ENCODE peak calls at places on chromosomes 16 and 17, in five cellular contexts. One of them, this sample, is unnamed. For H3K9me3, H3K27me3 and H3K4me1, the result is how much of the 10 kb centered on the place peaks cover.

GRCh38 chr17:17384961-17385360 is 81.8 kb downstream of the NT5M start:
- DNase-seq in mammary epithelial cell: no peak
- DNase-seq in esophagus squamous epithelium: no peak
- DNase-seq in effector memory CD4-positive, alpha-beta T cell: no peak
- DNase-seq in lower lobe of right lung: no peak
- DNase-seq in this sample: peak

GRCh38 chr16:29024280-29024679 is 39.4 kb downstream of the LAT start:
- DNase-seq in lower lobe of right lung: no peak
- DNase-seq in effector memory CD4-positive, alpha-beta T cell: no peak
- DNase-seq in esophagus squamous epithelium: no peak
- DNase-seq in mammary epithelial cell: no peak
- DNase-seq in this sample: no peak

GRCh38 chr16:8798174-8798527 is 512 bp downstream of the PMM2 start:
- DNase-seq in esophagus squamous epithelium: no peak
- DNase-seq in mammary epithelial cell: peak
- DNase-seq in lower lobe of right lung: no peak
- DNase-seq in effector memory CD4-positive, alpha-beta T cell: peak
- DNase-seq in this sample: no peak

GRCh38 chr16:8572919-8573724 is 17.2 kb downstream of the TMEM114 start:
- DNase-seq in lower lobe of right lung: no peak
- DNase-seq in mammary epithelial cell: peak
- DNase-seq in effector memory CD4-positive, alpha-beta T cell: no peak
- DNase-seq in esophagus squamous epithelium: no peak
- DNase-seq in this sample: peak

GRCh38 chr16:88782454-88783390 is 2.3 kb downstream of the PIEZO1 start:
- DNase-seq in esophagus squamous epithelium: no peak
- DNase-seq in mammary epithelial cell: peak
- DNase-seq in lower lobe of right lung: peak
- DNase-seq in effector memory CD4-positive, alpha-beta T cell: no peak
- DNase-seq in this sample: no peak

GRCh38 chr17:31724026-31724425 is 135.0 kb downstream of the COPRS start:
- DNase-seq in lower lobe of right lung: no peak
- DNase-seq in mammary epithelial cell: peak
- DNase-seq in effector memory CD4-positive, alpha-beta T cell: no peak
- DNase-seq in esophagus squamous epithelium: no peak
- DNase-seq in this sample: no peak

GRCh38 chr16:55297062-55297909 is 26.7 kb upstream of the IRX6 start:
- DNase-seq in lower lobe of right lung: no peak
- DNase-seq in esophagus squamous epithelium: no peak
- DNase-seq in mammary epithelial cell: peak
- DNase-seq in effector memory CD4-positive, alpha-beta T cell: no peak
- DNase-seq in this sample: no peak

GRCh38 chr17:80774643-80775281 is 216.9 kb upstream of the CHMP6 start:
- DNase-seq in mammary epithelial cell: no peak
- DNase-seq in effector memory CD4-positive, alpha-beta T cell: no peak
- DNase-seq in esophagus squamous epithelium: no peak
- DNase-seq in lower lobe of right lung: no peak
- DNase-seq in this sample: no peak

GRCh38 chr16:88617268-88618031 is 20.9 kb upstream of the IL17C start:
- DNase-seq in lower lobe of right lung: no peak
- DNase-seq in effector memory CD4-positive, alpha-beta T cell: no peak
- DNase-seq in mammary epithelial cell: no peak
- DNase-seq in esophagus squamous epithelium: no peak
- DNase-seq in this sample: peak

GRCh38 chr16:4618645-4619418 is 4.1 kb upstream of the UBALD1 start:
- DNase-seq in lower lobe of right lung: no peak
- DNase-seq in effector memory CD4-positive, alpha-beta T cell: no peak
- DNase-seq in mammary epithelial cell: peak
- DNase-seq in esophagus squamous epithelium: no peak
- DNase-seq in this sample: peak

GRCh38 chr17:81558941-81559806 is 7.0 kb upstream of the FAAP100 start:
- DNase-seq in mammary epithelial cell: no peak
- DNase-seq in lower lobe of right lung: no peak
- DNase-seq in esophagus squamous epithelium: no peak
- DNase-seq in effector memory CD4-positive, alpha-beta T cell: no peak
- DNase-seq in this sample: peak

GRCh38 chr16:27651299-27651698 is 101.4 kb downstream of the KATNIP start:
- DNase-seq in lower lobe of right lung: no peak
- DNase-seq in esophagus squamous epithelium: no peak
- DNase-seq in effector memory CD4-positive, alpha-beta T cell: no peak
- DNase-seq in mammary epithelial cell: no peak
- DNase-seq in this sample: no peak

GRCh38 chr16:49484936-49485335 is 111.3 kb downstream of the C16orf78 start:
- DNase-seq in esophagus squamous epithelium: no peak
- DNase-seq in mammary epithelial cell: no peak
- DNase-seq in effector memory CD4-positive, alpha-beta T cell: no peak
- DNase-seq in lower lobe of right lung: peak
- DNase-seq in this sample: no peak

DNA sequence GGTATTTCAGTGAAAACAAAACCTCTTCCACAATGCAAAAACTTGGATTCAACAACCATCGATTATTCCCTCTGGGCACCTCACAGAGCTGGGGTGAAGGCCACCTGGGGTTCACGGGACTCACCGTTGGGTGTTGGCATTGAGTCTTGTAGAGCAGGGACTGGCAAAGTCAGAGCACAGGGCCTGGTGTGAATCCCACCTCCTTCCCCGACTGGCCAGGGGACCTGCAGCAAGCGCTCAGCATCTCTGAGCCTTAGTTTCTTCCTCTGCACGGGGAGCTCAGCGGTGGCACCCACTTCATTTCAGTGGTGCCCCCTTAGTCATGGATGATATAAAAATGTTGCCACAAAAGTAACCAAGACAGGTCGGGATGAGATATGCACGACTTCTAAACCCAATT is 100.4 kb downstream of the METRNL start:
- DNase-seq in esophagus squamous epithelium: no peak
- DNase-seq in mammary epithelial cell: no peak
- DNase-seq in effector memory CD4-positive, alpha-beta T cell: no peak
- DNase-seq in lower lobe of right lung: no peak
- DNase-seq in this sample: peak
- H3K9me3 ChIP-seq in esophagus squamous epithelium: under half
- H3K9me3 ChIP-seq in mammary epithelial cell: under half
- H3K9me3 ChIP-seq in effector memory CD4-positive, alpha-beta T cell: under half
- H3K9me3 ChIP-seq in lower lobe of right lung: under half
- H3K9me3 ChIP-seq in this sample: under half

DNA sequence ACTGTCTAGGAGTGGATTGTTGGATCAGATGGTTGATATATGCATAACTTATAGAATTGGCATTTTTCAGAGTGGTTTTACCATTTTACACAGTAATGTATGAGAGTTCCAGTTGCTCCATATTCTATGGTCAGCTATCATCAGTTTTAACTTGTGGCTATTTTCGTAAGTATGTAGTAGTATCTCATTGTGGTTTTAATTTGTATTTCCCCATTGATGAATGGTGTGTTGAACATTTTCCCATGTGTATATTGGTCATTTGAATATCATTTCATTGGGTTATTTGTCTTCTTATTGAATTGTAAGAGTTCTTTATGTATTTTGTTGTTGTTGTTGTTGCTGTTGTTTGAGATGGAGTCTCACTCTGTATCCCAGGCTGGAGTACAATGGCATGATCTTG is 6.2 kb downstream of the WNT9B start:
- DNase-seq in lower lobe of right lung: no peak
- DNase-seq in effector memory CD4-positive, alpha-beta T cell: no peak
- DNase-seq in mammary epithelial cell: no peak
- DNase-seq in esophagus squamous epithelium: no peak
- DNase-seq in this sample: no peak
- H3K27me3 ChIP-seq in lower lobe of right lung: under half
- H3K27me3 ChIP-seq in effector memory CD4-positive, alpha-beta T cell: under half
- H3K27me3 ChIP-seq in mammary epithelial cell: under half
- H3K27me3 ChIP-seq in esophagus squamous epithelium: under half
- H3K27me3 ChIP-seq in this sample: under half

GRCh38 chr17:59355695-59356323 is 24.4 kb downstream of the YPEL2 start:
- DNase-seq in effector memory CD4-positive, alpha-beta T cell: no peak
- DNase-seq in mammary epithelial cell: no peak
- DNase-seq in esophagus squamous epithelium: no peak
- DNase-seq in lower lobe of right lung: no peak
- DNase-seq in this sample: no peak

GRCh38 chr17:59356543-59357218 is 25.2 kb downstream of the YPEL2 start:
- DNase-seq in esophagus squamous epithelium: no peak
- DNase-seq in lower lobe of right lung: no peak
- DNase-seq in mammary epithelial cell: no peak
- DNase-seq in effector memory CD4-positive, alpha-beta T cell: no peak
- DNase-seq in this sample: no peak

GRCh38 chr17:59355030-59355694 is 23.7 kb downstream of the YPEL2 start:
- DNase-seq in effector memory CD4-positive, alpha-beta T cell: no peak
- DNase-seq in esophagus squamous epithelium: no peak
- DNase-seq in mammary epithelial cell: peak
- DNase-seq in lower lobe of right lung: no peak
- DNase-seq in this sample: no peak

GRCh38 chr17:59353936-59354755 is 22.7 kb downstream of the YPEL2 start:
- DNase-seq in esophagus squamous epithelium: no peak
- DNase-seq in mammary epithelial cell: no peak
- DNase-seq in effector memory CD4-positive, alpha-beta T cell: no peak
- DNase-seq in lower lobe of right lung: no peak
- DNase-seq in this sample: no peak

GRCh38 chr17:59353106-59353854 is 21.8 kb downstream of the YPEL2 start:
- DNase-seq in mammary epithelial cell: no peak
- DNase-seq in lower lobe of right lung: no peak
- DNase-seq in effector memory CD4-positive, alpha-beta T cell: no peak
- DNase-seq in esophagus squamous epithelium: no peak
- DNase-seq in this sample: no peak
- H3K4me1 ChIP-seq in mammary epithelial cell: under half
- H3K4me1 ChIP-seq in lower lobe of right lung: under half
- H3K4me1 ChIP-seq in effector memory CD4-positive, alpha-beta T cell: under half
- H3K4me1 ChIP-seq in esophagus squamous epithelium: under half
- H3K4me1 ChIP-seq in this sample: under half

DNA sequence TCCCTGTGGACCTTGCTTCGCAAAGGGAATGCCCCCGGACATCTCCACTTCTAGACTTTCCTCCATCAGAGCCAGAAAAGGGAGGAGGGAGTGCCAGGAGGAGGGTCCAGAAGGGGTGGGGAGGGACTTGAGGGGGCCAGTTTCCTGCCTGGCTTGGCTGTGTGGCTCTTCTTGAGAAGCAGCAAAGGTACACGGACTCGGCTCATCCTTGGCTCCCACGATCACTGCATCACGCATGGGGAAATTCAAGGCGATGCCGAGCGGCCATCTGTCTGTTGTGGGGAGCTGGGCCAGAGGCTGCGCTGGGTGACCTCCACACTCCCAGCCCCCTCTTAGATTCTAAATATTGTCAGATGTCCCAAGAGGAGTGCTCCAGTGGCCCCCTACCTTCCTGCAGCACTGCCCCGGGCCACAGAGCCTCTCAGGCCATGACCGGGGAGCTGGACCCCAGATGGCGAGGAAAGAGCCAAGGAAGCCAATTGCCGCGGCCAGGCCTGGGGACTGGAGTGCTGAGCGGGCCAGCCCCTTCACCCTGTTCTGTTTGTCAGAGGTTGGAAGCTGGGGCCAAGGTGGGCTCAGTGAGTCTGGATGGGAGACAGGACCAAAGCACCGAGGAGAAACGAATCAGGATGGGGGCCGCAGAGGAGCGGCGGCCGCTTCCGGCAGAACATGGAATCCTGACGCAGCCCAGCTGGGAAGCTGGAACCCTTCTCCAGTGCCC is 104.5 kb downstream of the RBFOX3 start:
- DNase-seq in mammary epithelial cell: no peak
- DNase-seq in lower lobe of right lung: no peak
- DNase-seq in esophagus squamous epithelium: no peak
- DNase-seq in effector memory CD4-positive, alpha-beta T cell: no peak
- DNase-seq in this sample: no peak
- H3K9me3 ChIP-seq in mammary epithelial cell: under half
- H3K9me3 ChIP-seq in lower lobe of right lung: under half
- H3K9me3 ChIP-seq in esophagus squamous epithelium: under half
- H3K9me3 ChIP-seq in effector memory CD4-positive, alpha-beta T cell: under half
- H3K9me3 ChIP-seq in this sample: under half

GRCh38 chr16:24816688-24817087 is 29.1 kb upstream of the SLC5A11 start:
- DNase-seq in esophagus squamous epithelium: no peak
- DNase-seq in effector memory CD4-positive, alpha-beta T cell: no peak
- DNase-seq in lower lobe of right lung: no peak
- DNase-seq in mammary epithelial cell: no peak
- DNase-seq in this sample: no peak

GRCh38 chr16:24805484-24805883 is 40.3 kb upstream of the SLC5A11 start:
- DNase-seq in esophagus squamous epithelium: no peak
- DNase-seq in mammary epithelial cell: no peak
- DNase-seq in lower lobe of right lung: no peak
- DNase-seq in effector memory CD4-positive, alpha-beta T cell: no peak
- DNase-seq in this sample: no peak

GRCh38 chr16:24815052-24815451 is 30.7 kb upstream of the SLC5A11 start:
- DNase-seq in effector memory CD4-positive, alpha-beta T cell: no peak
- DNase-seq in mammary epithelial cell: no peak
- DNase-seq in esophagus squamous epithelium: no peak
- DNase-seq in lower lobe of right lung: no peak
- DNase-seq in this sample: no peak

GRCh38 chr16:24810951-24811843 is 34.6 kb upstream of the SLC5A11 start:
- DNase-seq in esophagus squamous epithelium: no peak
- DNase-seq in mammary epithelial cell: no peak
- DNase-seq in lower lobe of right lung: no peak
- DNase-seq in effector memory CD4-positive, alpha-beta T cell: no peak
- DNase-seq in this sample: no peak
- H3K27me3 ChIP-seq in esophagus squamous epithelium: under half
- H3K27me3 ChIP-seq in mammary epithelial cell: under half
- H3K27me3 ChIP-seq in lower lobe of right lung: under half
- H3K27me3 ChIP-seq in effector memory CD4-positive, alpha-beta T cell: under half
- H3K27me3 ChIP-seq in this sample: under half

GRCh38 chr17:61406543-61406845 is 6.9 kb downstream of the TBX2 start:
- DNase-seq in esophagus squamous epithelium: no peak
- DNase-seq in effector memory CD4-positive, alpha-beta T cell: no peak
- DNase-seq in mammary epithelial cell: no peak
- DNase-seq in lower lobe of right lung: no peak
- DNase-seq in this sample: no peak
- H3K4me1 ChIP-seq in esophagus squamous epithelium: under half
- H3K4me1 ChIP-seq in effector memory CD4-positive, alpha-beta T cell: half or more
- H3K4me1 ChIP-seq in mammary epithelial cell: under half
- H3K4me1 ChIP-seq in lower lobe of right lung: half or more
- H3K4me1 ChIP-seq in this sample: under half

DNA sequence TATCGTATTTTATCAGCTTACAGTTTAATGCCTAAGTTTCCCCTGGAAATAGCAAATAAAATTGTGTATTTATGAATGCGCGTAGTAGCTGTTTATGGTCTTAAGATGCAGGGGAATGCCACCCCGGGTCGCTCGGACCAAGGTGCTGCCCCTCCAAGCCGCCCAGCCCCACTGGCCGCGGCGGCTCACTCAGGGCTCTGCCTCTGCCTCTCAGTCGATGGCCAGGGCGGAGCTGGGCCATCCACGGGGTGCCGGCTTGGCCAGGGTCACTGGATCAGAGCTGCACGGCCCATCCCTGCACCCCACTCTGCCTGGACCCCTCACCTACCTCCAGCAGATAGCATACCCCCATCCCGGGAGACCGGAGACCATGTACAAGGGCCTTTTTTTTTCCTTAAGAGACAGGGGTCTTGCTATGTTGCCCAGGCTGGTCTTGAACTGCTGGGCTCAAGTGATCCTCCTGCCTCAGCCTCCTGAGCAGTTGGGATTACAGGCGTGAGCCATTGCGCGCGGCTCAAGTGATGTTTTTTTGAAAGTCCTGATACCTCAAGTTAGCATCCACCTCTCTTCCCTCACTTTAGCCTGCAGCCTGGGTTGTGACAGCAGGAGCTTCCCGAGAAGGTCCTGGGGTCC is 11.0 kb downstream of the PRSS27 start:
- DNase-seq in lower lobe of right lung: no peak
- DNase-seq in effector memory CD4-positive, alpha-beta T cell: no peak
- DNase-seq in esophagus squamous epithelium: no peak
- DNase-seq in mammary epithelial cell: no peak
- DNase-seq in this sample: no peak
- H3K9me3 ChIP-seq in lower lobe of right lung: under half
- H3K9me3 ChIP-seq in effector memory CD4-positive, alpha-beta T cell: under half
- H3K9me3 ChIP-seq in esophagus squamous epithelium: under half
- H3K9me3 ChIP-seq in mammary epithelial cell: under half
- H3K9me3 ChIP-seq in this sample: under half

GRCh38 chr17:74078363-74078762 is 125.1 kb upstream of the RPL38 start:
- DNase-seq in esophagus squamous epithelium: no peak
- DNase-seq in effector memory CD4-positive, alpha-beta T cell: no peak
- DNase-seq in mammary epithelial cell: no peak
- DNase-seq in lower lobe of right lung: no peak
- DNase-seq in this sample: no peak
- H3K27me3 ChIP-seq in esophagus squamous epithelium: under half
- H3K27me3 ChIP-seq in effector memory CD4-positive, alpha-beta T cell: under half
- H3K27me3 ChIP-seq in mammary epithelial cell: under half
- H3K27me3 ChIP-seq in lower lobe of right lung: under half
- H3K27me3 ChIP-seq in this sample: under half

This sample was measured in endodermal cell.